ENCODE peak calls at places on chromosomes 5 and 9, in four cellular contexts. T, N, J and U are unnamed samples.

GRCh38 chr9:13318027-13318426 is 38.5 kb upstream of the MPDZ start:
- DNase-seq in J (no peak), T (no peak), N (no peak), U (no peak)

GRCh38 chr5:143258559-143259253 is 144.8 kb downstream of the NR3C1 start:
- DNase-seq in T (no peak), N (no peak), J (peak; percentile 57), U (no peak)

GRCh38 chr5:74017786-74018211 is 391.8 kb downstream of the ARHGEF28 start:
- DNase-seq in J (peak; percentile 89), T (no peak), N (peak; percentile 71), U (no peak)

GRCh38 chr5:38468978-38469706 is 87.3 kb downstream of the LIFR start:
- DNase-seq in N (peak; percentile 28), J (no peak), T (no peak), U (no peak)

GRCh38 chr5:125592856-125593255 is 830.4 kb upstream of the GRAMD2B start:
- DNase-seq in N (no peak), T (no peak), J (no peak), U (no peak)

GRCh38 chr9:113622600-113623400 is 159.3 kb downstream of the RGS3 start:
- DNase-seq in J (peak; percentile 94), N (peak; percentile 82), T (peak; percentile 24), U (peak; percentile 85)

GRCh38 chr5:132473019-132473531 is 17.5 kb downstream of the IRF1 start:
- DNase-seq in N (no peak), T (peak; percentile 65), J (no peak), U (no peak)

GRCh38 chr5:174533127-174533453 is 191.3 kb upstream of the MSX2 start:
- DNase-seq in J (no peak), T (no peak), N (no peak), U (no peak)

GRCh38 chr9:137303031-137303892 is 1.2 kb upstream of the NRARP start:
- DNase-seq in T (no peak), J (no peak), N (no peak), U (no peak)